ENCODE peak calls at places on chromosomes 7 and 10, in seven cellular contexts. O is gastrocnemius medialis, T is hepatocyte, C is heart left ventricle, D is A549, N is psoas muscle, R is pancreas. X is an unnamed sample.

GRCh38 chr10:132532784-132533560 is 4.6 kb upstream of the INPP5A start:
- DNase-seq in O (no peak), T (no peak), R (no peak), D (no peak), N (no peak), C (no peak), X (no peak)

GRCh38 chr7:28564755-28565374 is 152.5 kb downstream of the CREB5 start:
- DNase-seq in C (no peak), O (no peak), R (no peak), T (no peak), D (no peak), N (no peak), X (no peak)

GRCh38 chr7:143485091-143485490 is 7.4 kb downstream of the TAS2R41 start:
- DNase-seq in D (no peak), O (no peak), C (no peak), N (no peak), R (no peak), T (no peak), X (no peak)

GRCh38 chr10:59387951-59388431 is 25.6 kb upstream of the FAM13C start:
- DNase-seq in C (no peak), O (no peak), N (no peak), D (no peak), R (no peak), T (no peak), X (no peak)

GRCh38 chr10:132407243-132407746 is 10.3 kb downstream of the PWWP2B start:
- DNase-seq in C (peak; percentile 82), N (no peak), T (peak; percentile 68), D (no peak), O (no peak), R (peak; percentile 98), X (peak; percentile 92)

GRCh38 chr7:152528612-152529011 is 92.8 kb upstream of the KMT2C start:
- DNase-seq in N (no peak), R (no peak), O (no peak), T (no peak), C (no peak), D (no peak), X (no peak)

GRCh38 chr7:92747041-92747835 is 89.1 kb downstream of the CDK6 start:
- DNase-seq in N (no peak), R (no peak), O (no peak), T (no peak), D (no peak), C (no peak), X (no peak)

GRCh38 chr10:88975377-88975720 is 15.2 kb upstream of the FAS start:
- DNase-seq in O (no peak), D (no peak), C (no peak), N (no peak), R (no peak), T (no peak), X (no peak)

GRCh38 chr7:84113286-84113685 is 81.3 kb downstream of the SEMA3A start:
- DNase-seq in C (no peak), N (no peak), O (no peak), D (no peak), T (no peak), R (no peak), X (no peak)

GRCh38 chr7:5526190-5527037 is 102.8 kb upstream of the TNRC18 start:
- DNase-seq in T (peak; percentile 68), N (peak; percentile 75), O (no peak), R (no peak), C (peak; percentile 68), D (no peak), X (peak; percentile 40)

GRCh38 chr10:25245171-25245570 is 70.4 kb downstream of the GPR158 start:
- DNase-seq in T (no peak), C (no peak), D (no peak), O (no peak), N (no peak), R (no peak), X (no peak)

GRCh38 chr7:121306565-121306964 is 22.2 kb upstream of the WNT16 start:
- DNase-seq in O (no peak), D (no peak), T (no peak), N (no peak), C (no peak), R (no peak), X (no peak)

GRCh38 chr10:44383749-44384600 is 922 bp downstream of the CXCL12 start:
- DNase-seq in O (no peak), N (peak; percentile 81), T (peak; percentile 42), C (peak; percentile 79), D (no peak), R (no peak), X (peak; percentile 87)

GRCh38 chr7:116802784-116803183 is 59.6 kb upstream of the CAPZA2 start:
- DNase-seq in O (peak; percentile 28), C (no peak), D (peak; percentile 51), T (peak; percentile 75), R (peak; percentile 25), N (no peak), X (no peak)

GRCh38 chr10:29480281-29480954 is 154.4 kb downstream of the SVIL start:
- DNase-seq in C (no peak), T (no peak), R (no peak), O (no peak), D (no peak), N (peak; percentile 47), X (no peak)

GRCh38 chr7:121397832-121398231 is 1.7 kb upstream of the FAM3C start:
- DNase-seq in R (no peak), N (no peak), T (peak; percentile 17), D (peak; percentile 13), C (no peak), O (no peak), X (no peak)

GRCh38 chr7:74623135-74623534 is 34.4 kb upstream of the GTF2I start:
- DNase-seq in O (no peak), D (no peak), C (no peak), N (no peak), T (no peak), R (no peak), X (no peak)

GRCh38 chr10:30691601-30692015 is 62.1 kb upstream of the LYZL2 start:
- DNase-seq in C (no peak), N (no peak), O (no peak), R (no peak), T (no peak), D (no peak), X (no peak)

GRCh38 chr10:61023053-61023452 is 79.1 kb upstream of the RHOBTB1 start:
- DNase-seq in N (no peak), T (no peak), D (no peak), C (no peak), R (no peak), O (no peak), X (no peak)

GRCh38 chr10:78529262-78529661 is 495.6 kb downstream of the RPS24 start:
- DNase-seq in D (no peak), N (no peak), R (no peak), T (no peak), O (no peak), C (no peak), X (no peak)

GRCh38 chr7:43385309-43385680 is 197.6 kb upstream of the STK17A start:
- DNase-seq in N (no peak), C (no peak), D (no peak), O (no peak), R (no peak), T (no peak), X (no peak)

DNA sequence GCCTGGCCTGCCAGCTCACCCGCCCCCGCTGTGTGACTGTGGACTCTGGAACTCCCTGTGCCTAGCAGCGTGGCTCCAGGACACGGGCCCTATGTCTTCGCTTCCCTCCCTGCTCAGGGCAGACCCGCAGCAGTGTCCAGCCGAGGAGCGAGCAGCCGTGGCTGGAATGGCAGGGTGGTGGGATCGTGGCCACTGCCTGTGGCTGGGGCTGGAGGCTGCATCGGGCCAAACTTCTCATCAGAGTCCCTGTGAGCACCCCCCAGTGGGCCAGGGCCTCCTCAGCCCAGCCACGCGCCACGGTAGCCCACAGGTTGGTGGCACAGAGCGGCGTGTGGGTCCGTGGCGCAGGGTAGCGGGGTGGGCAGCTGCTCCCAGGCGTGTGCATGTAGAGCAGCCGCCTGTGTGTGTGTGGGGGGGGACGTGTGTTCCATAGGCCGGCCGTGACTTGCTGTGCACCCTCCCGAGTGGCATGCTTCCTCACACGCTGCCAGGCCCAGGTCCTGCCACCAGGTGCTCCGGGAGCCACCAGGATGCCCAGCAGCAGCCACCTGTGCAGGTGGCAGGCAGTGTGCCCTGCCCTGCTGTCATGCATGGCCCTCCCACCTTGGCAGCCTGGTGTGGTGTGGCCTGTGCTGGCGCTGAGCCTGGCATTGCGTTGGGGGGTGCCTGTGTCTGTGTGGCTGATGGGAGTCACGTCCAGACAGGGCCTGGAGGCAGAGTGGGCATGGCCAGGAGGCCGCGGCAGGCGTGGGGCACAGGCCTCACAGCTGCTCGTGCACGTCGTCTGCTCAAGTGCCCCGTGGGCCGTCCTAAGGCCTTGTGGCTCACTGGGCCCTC is 8.4 kb downstream of the TTYH3 start:
- DNase-seq in O (no peak), C (peak; percentile 67), D (no peak), R (peak; percentile 29), N (no peak), T (no peak), X (no peak)
- H3K4me1 ChIP-seq in O (peaks cover 37% of the 10 kb centered on the region), C (peaks cover 21% of the 10 kb centered on the region), D (peaks cover 32% of the 10 kb centered on the region), R (peaks cover 8% of the 10 kb centered on the region), N (peaks cover 44% of the 10 kb centered on the region), T (peaks cover 68% of the 10 kb centered on the region), X (peaks cover 85% of the 10 kb centered on the region)

GRCh38 chr10:119693262-119693957 is 32.4 kb upstream of the INPP5F start:
- DNase-seq in C (no peak), R (no peak), D (no peak), O (no peak), N (no peak), T (no peak), X (no peak)
- H3K4me3 ChIP-seq in C (no peak overlapping the region), R (no peak overlapping the region), D (no peak overlapping the region), O (no peak overlapping the region), N (no peak overlapping the region), T (no peak overlapping the region), X (no peak overlapping the region)

GRCh38 chr7:964401-965231 is 10.1 kb upstream of the ADAP1 start:
- DNase-seq in R (no peak), C (peak; percentile 62), T (no peak), O (peak; percentile 44), N (peak; percentile 67), D (no peak), X (peak; percentile 73)

GRCh38 chr7:961546-962400 is 7.3 kb upstream of the ADAP1 start:
- DNase-seq in D (no peak), T (no peak), N (peak; percentile 28), C (peak; percentile 43), R (no peak), O (no peak), X (peak; percentile 57)

GRCh38 chr7:963236-964078 is 9.0 kb upstream of the ADAP1 start:
- DNase-seq in R (no peak), T (no peak), O (no peak), C (peak; percentile 47), N (peak; percentile 54), D (no peak), X (no peak)

GRCh38 chr7:960269-960871 is 5.9 kb upstream of the ADAP1 start:
- DNase-seq in D (no peak), T (no peak), O (no peak), C (peak; percentile 51), R (no peak), N (no peak), X (peak; percentile 59)

GRCh38 chr7:962401-963081 is 8.1 kb upstream of the ADAP1 start:
- DNase-seq in D (no peak), O (no peak), C (peak; percentile 52), T (no peak), N (peak; percentile 51), R (no peak), X (no peak)
- TF ChIP-seq CTCF in D (no peak), O (no peak), C (no peak), T (no peak), N (no peak), R (no peak), X (no peak)

DNA sequence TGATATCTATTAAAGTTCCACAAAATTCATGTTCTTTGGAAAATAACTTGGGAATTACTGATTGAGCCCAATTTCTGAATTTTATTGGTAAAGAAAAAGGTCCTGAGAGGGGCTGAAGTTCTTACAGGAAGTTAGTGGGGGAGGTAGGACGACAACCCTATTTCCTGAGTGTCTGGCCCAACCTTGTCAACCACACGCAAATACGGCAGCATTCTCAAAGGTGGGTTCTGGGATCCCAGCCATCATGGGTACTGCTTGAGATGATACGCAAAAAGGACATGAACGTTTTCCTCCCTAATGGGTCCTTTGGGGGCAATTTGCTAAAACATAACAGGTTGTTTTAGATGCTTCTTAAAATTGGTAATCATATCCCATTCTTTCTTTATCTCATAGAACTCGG is 2.7 kb upstream of the PDCD4 start:
- DNase-seq in O (no peak), R (no peak), N (no peak), D (no peak), T (no peak), C (no peak), X (peak; percentile 22)
- H3K4me1 ChIP-seq in O (peaks cover 33% of the 10 kb centered on the region), R (peaks cover 50% of the 10 kb centered on the region), N (peaks cover 16% of the 10 kb centered on the region), D (peaks cover 46% of the 10 kb centered on the region), T (peaks cover 47% of the 10 kb centered on the region), C (peaks cover 2% of the 10 kb centered on the region), X (peaks cover 36% of the 10 kb centered on the region)

X was measured in upper lobe of left lung.